ENCODE peak calls at places on chromosome 22, in ten cellular contexts. X is HCT116, Y is stomach, M is brain microvascular endothelial cell, S is ovary, K is lung, Q is IMR-90, B is body of pancreas, U is transverse colon, V is heart right ventricle. I is an unnamed sample.

GRCh38 chr22:35337932-35338331 is 38.2 kb downstream of the TOM1 start:
- DNase-seq in X (no peak), Y (no peak), M (no peak), S (no peak), K (no peak), Q (no peak), B (no peak), U (no peak), V (no peak), I (no peak)

GRCh38 chr22:26658671-26659478 is 1.5 kb downstream of the MIAT start:
- DNase-seq in X (peak), Y (peak), M (peak), S (no peak), K (peak), Q (peak), B (no peak), U (peak), V (no peak), I (peak)

GRCh38 chr22:27139935-27140493 is 482.6 kb downstream of the MIAT start:
- DNase-seq in X (no peak), Y (no peak), M (peak), S (peak), K (no peak), Q (peak), B (no peak), U (no peak), V (no peak), I (no peak)

GRCh38 chr22:19350947-19351346 is 59.4 kb upstream of the CLTCL1 start:
- DNase-seq in X (no peak), Y (no peak), M (no peak), S (no peak), K (no peak), Q (no peak), B (no peak), U (no peak), V (no peak), I (no peak)

GRCh38 chr22:32325416-32325801 is 32.3 kb upstream of the RFPL3 start:
- DNase-seq in X (no peak), Y (peak), M (no peak), S (peak), K (no peak), Q (no peak), B (no peak), U (no peak), V (no peak), I (no peak)

GRCh38 chr22:17268501-17269223 is 49.4 kb upstream of the ADA2 start:
- DNase-seq in X (no peak), Y (no peak), M (no peak), S (no peak), K (no peak), Q (no peak), B (no peak), U (no peak), V (no peak), I (no peak)

GRCh38 chr22:24142831-24143230 is 38.5 kb upstream of the SUSD2 start:
- DNase-seq in X (no peak), Y (peak), M (no peak), S (no peak), K (no peak), Q (no peak), B (peak), U (no peak), V (no peak), I (no peak)

GRCh38 chr22:26579331-26579886 is 10.5 kb downstream of the TPST2 start:
- DNase-seq in X (no peak), Y (peak), M (no peak), S (no peak), K (no peak), Q (no peak), B (no peak), U (peak), V (peak), I (no peak)

GRCh38 chr22:32333141-32333768 is 24.4 kb upstream of the RFPL3 start:
- DNase-seq in X (no peak), Y (peak), M (no peak), S (no peak), K (no peak), Q (no peak), B (no peak), U (no peak), V (no peak), I (no peak)

GRCh38 chr22:41092847-41093371 is 517 bp downstream of the EP300 start:
- DNase-seq in X (no peak), Y (peak), M (no peak), S (no peak), K (peak), Q (peak), B (peak), U (peak), V (peak), I (peak)

GRCh38 chr22:33108037-33108436 is 49.9 kb upstream of the SYN3 start:
- DNase-seq in X (no peak), Y (no peak), M (no peak), S (no peak), K (no peak), Q (no peak), B (no peak), U (no peak), V (no peak), I (no peak)

GRCh38 chr22:36329217-36330078 is 58.3 kb downstream of the MYH9 start:
- DNase-seq in X (peak), Y (peak), M (peak), S (peak), K (peak), Q (peak), B (peak), U (peak), V (no peak), I (peak)

GRCh38 chr22:20656902-20657836 is 116.7 kb upstream of the SERPIND1 start:
- DNase-seq in X (peak), Y (no peak), M (no peak), S (no peak), K (no peak), Q (peak), B (no peak), U (no peak), V (no peak), I (no peak)

GRCh38 chr22:43862074-43862881 is at the start of gene SULT4A1:
- DNase-seq in X (peak), Y (no peak), M (no peak), S (peak), K (no peak), Q (peak), B (peak), U (no peak), V (no peak), I (no peak)

GRCh38 chr22:43885786-43886185 is 6.0 kb downstream of the PNPLA5 start:
- DNase-seq in X (no peak), Y (no peak), M (no peak), S (no peak), K (no peak), Q (no peak), B (no peak), U (no peak), V (no peak), I (no peak)

GRCh38 chr22:49735411-49736311 is 92.0 kb downstream of the BRD1 start:
- DNase-seq in X (no peak), Y (peak), M (no peak), S (no peak), K (no peak), Q (no peak), B (no peak), U (no peak), V (no peak), I (no peak)

GRCh38 chr22:36160499-36160942 is at the start of gene APOL3:
- DNase-seq in X (no peak), Y (peak), M (peak), S (peak), K (peak), Q (peak), B (peak), U (peak), V (peak), I (no peak)

GRCh38 chr22:44621401-44622146 is 80.4 kb upstream of the PRR5 start:
- DNase-seq in X (no peak), Y (no peak), M (no peak), S (no peak), K (no peak), Q (no peak), B (no peak), U (no peak), V (no peak), I (no peak)

DNA sequence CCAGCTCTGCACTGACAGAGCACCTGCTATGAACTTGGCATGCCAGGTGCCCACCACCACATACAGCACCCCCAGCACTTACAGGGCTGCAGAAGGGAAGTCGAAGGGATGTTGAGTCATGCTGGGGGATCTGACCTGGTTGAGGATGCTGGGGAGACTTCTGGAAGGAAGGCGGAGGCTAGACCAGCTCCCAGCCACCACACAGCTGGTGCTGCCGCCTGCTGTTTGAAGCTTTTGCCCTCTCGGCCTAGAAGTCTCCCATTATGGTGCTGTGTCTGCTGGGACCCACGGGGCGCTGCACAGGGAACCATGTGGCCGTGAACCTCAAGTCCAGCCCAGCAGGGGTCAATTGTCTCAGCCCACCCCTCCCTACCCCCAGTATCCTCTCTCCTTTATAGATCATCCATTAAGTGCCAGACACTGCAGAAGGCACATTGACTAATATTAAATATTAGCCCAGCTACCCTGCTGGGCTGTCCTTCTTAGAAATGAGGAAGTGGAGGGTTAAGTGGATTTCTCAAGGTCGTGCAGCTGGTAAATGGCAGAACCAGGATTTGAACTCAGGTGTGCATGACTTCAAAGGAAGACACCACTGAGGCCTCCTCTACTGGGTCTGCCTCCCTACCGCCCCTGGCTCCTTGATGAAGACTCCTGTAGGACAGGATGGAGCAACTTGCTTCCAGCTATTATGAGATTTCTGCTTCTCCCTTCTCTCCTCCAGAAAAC is 49.7 kb downstream of the CYTH4 start:
- DNase-seq in X (no peak), Y (no peak), M (no peak), S (no peak), K (no peak), Q (peak), B (no peak), U (no peak), V (no peak), I (no peak)
- H3K27ac ChIP-seq in X (peak), Y (no peak), M (no peak), S (no peak), K (no peak), Q (no peak), B (no peak), U (no peak), V (no peak), I (no peak)

GRCh38 chr22:47013861-47014635 is 251.6 kb downstream of the TBC1D22A start:
- DNase-seq in X (no peak), Y (peak), M (no peak), S (peak), K (no peak), Q (no peak), B (no peak), U (no peak), V (no peak), I (no peak)
- H3K27ac ChIP-seq in X (no peak), Y (no peak), M (no peak), S (no peak), K (no peak), Q (no peak), B (no peak), U (no peak), V (no peak), I (no peak)

GRCh38 chr22:42799061-42799460 is 58.0 kb downstream of the ARFGAP3 start:
- DNase-seq in X (no peak), Y (no peak), M (no peak), S (no peak), K (no peak), Q (no peak), B (no peak), U (no peak), V (no peak), I (no peak)
- H3K27ac ChIP-seq in X (no peak), Y (no peak), M (no peak), S (no peak), K (no peak), Q (no peak), B (no peak), U (no peak), V (no peak), I (no peak)

DNA sequence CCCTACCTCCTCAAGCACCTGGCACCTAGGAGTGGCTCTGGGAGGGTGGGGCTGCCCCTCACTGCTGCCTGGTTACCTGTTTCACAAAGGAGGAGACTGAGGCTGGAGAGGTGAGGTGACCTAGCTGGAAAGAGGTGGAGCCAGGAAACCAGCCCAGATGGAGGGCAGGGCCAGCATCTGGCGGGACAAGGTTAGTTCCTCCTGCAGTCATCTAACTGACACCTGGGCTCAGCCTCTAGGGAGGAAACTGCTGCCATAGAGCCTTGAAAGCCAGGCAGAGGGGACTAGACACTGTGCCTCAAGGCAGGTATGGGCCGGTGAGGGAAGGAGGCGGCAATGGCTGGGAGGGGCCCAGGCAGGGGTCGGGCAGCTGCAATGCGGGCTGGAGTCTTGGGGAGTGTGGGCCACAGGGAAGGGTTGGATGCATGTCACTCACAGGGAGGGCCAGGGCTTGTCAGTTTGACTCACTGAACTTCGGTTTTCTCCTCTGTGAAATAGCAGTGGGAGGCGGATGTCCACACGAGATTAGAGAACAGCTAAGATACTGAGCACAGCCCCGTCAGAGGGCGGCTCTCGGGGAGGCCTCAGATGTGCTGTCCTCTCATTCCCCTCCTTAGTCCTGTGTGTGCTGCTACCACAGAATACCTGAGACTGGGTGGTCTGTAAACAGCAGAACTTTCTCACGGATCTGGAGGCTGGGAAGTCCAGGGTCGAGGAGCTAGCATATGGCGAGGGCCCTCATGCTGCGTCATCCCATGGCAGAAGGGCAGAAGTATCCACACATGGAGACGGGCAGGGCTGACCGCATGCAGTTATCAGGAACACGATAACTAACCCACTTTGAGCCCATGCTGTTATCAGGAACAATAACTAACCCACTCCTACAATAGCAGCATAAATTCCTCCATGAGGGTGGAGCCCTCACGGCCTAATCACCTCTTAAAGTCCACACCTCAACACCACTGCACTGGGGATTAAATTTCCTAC is 16.1 kb downstream of the MGAT3 start:
- DNase-seq in X (no peak), Y (peak), M (peak), S (no peak), K (peak), Q (no peak), B (peak), U (peak), V (no peak), I (no peak)
- H3K27ac ChIP-seq in X (no peak), Y (peak), M (no peak), S (no peak), K (no peak), Q (no peak), B (peak), U (peak), V (peak), I (peak)

GRCh38 chr22:29326481-29326880 is 11.0 kb upstream of the RASL10A start:
- DNase-seq in X (no peak), Y (no peak), M (no peak), S (no peak), K (no peak), Q (no peak), B (no peak), U (no peak), V (no peak), I (no peak)
- H3K27ac ChIP-seq in X (no peak), Y (no peak), M (no peak), S (no peak), K (no peak), Q (no peak), B (no peak), U (no peak), V (no peak), I (no peak)

GRCh38 chr22:48700566-48701295 is 1126.9 kb downstream of the BRD1 start:
- DNase-seq in X (no peak), Y (no peak), M (no peak), S (no peak), K (no peak), Q (no peak), B (no peak), U (no peak), V (no peak), I (no peak)

GRCh38 chr22:48703265-48703941 is 1124.3 kb downstream of the BRD1 start:
- DNase-seq in X (no peak), Y (no peak), M (no peak), S (no peak), K (no peak), Q (no peak), B (no peak), U (no peak), V (no peak), I (no peak)

GRCh38 chr22:48701296-48702030 is 1126.2 kb downstream of the BRD1 start:
- DNase-seq in X (no peak), Y (no peak), M (no peak), S (no peak), K (no peak), Q (no peak), B (no peak), U (no peak), V (no peak), I (no peak)

GRCh38 chr22:48704335-48704734 is 1123.3 kb downstream of the BRD1 start:
- DNase-seq in X (no peak), Y (no peak), M (no peak), S (peak), K (no peak), Q (no peak), B (no peak), U (no peak), V (no peak), I (no peak)

DNA sequence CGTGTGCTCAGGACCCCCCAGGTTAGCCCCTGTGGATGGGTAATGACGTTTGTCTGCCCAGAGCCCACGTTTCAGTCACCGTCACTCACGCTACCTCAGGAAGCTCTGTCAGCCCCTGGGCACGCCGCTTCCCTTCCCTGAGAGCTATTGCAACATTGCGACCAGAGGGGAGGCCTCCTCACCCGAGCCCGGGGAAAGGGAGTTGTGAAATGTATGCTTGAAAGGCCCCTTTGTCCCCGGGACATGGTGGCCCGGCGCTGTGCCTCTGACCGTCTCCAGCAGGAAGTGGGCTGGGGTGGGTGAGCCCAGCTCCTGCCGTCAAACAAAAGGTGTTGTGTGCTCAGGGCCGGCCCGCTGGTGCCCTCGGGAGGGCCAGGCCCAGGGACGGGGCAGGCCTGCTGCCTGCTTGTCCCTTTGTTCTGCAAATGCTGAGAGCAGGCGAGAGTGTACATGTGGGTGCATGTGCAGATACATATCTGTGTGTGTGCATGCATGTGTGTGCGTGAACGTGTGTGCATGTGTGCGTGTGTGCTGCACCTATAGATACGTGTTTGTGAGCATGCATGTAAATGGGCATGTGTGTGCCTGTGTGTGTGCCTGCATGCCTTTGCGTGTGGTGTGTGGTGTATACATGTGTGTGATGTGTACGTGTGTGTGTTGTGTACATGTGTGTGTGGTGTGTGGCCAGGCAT is 1125.0 kb downstream of the BRD1 start:
- DNase-seq in X (no peak), Y (peak), M (no peak), S (no peak), K (no peak), Q (no peak), B (peak), U (no peak), V (no peak), I (peak)
- H3K27ac ChIP-seq in X (no peak), Y (no peak), M (no peak), S (no peak), K (no peak), Q (no peak), B (peak), U (no peak), V (no peak), I (peak)

GRCh38 chr22:31291716-31292644 is at the start of gene PIK3IP1:
- DNase-seq in X (peak), Y (peak), M (peak), S (peak), K (peak), Q (peak), B (peak), U (peak), V (peak), I (peak)

GRCh38 chr22:31295413-31295812 is 3.1 kb upstream of the PIK3IP1 start:
- DNase-seq in X (no peak), Y (no peak), M (no peak), S (no peak), K (no peak), Q (no peak), B (no peak), U (no peak), V (no peak), I (no peak)

GRCh38 chr22:31300896-31301295 is 8.6 kb upstream of the PIK3IP1 start:
- DNase-seq in X (no peak), Y (no peak), M (no peak), S (no peak), K (no peak), Q (no peak), B (no peak), U (no peak), V (no peak), I (no peak)

GRCh38 chr22:31295831-31296230 is 3.5 kb upstream of the PIK3IP1 start:
- DNase-seq in X (no peak), Y (no peak), M (no peak), S (no peak), K (no peak), Q (peak), B (no peak), U (no peak), V (no peak), I (no peak)

DNA sequence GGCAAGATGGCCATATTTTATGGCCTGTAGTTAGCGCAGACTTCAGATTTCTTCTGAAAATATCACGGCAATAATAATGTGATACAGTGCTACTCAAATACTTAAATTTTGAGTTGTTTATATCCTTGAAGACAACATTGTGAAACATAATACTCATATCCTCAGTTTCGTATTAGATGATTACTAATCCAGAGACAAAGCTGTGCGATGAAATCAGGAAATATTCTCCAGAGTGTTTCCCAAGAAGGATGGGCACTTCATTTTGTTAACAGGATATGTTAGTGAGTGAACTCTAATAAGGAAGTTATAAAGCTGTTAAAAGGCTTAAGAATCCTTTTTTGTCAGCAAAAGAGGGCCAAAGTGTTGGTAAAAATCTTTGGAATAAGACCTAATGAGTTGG is 4.0 kb upstream of the PIK3IP1 start:
- DNase-seq in X (no peak), Y (no peak), M (no peak), S (no peak), K (no peak), Q (peak), B (no peak), U (no peak), V (no peak), I (no peak)
- H3K27ac ChIP-seq in X (no peak), Y (peak), M (peak), S (peak), K (peak), Q (no peak), B (peak), U (peak), V (no peak), I (no peak)

I was measured in HL-60.